ENCODE peak calls at places on chromosomes 6 and 20, in seven cellular contexts. K, L, R, S, E, C and T are unnamed samples.

GRCh38 chr6:137776786-137777185 is 90.3 kb upstream of the TNFAIP3 start:
- DNase-seq in L (no peak), S (no peak), K (no peak), E (no peak), R (no peak), C (no peak), T (no peak)

GRCh38 chr6:52507557-52508260 is 69.2 kb downstream of the TRAM2 start:
- DNase-seq in E (no peak), K (no peak), R (no peak), S (peak), L (no peak), C (peak), T (no peak)

GRCh38 chr6:147166360-147166944 is 37.8 kb upstream of the STXBP5 start:
- DNase-seq in C (peak), S (no peak), K (no peak), R (no peak), E (peak), L (no peak), T (no peak)

GRCh38 chr6:29943053-29943966 is 978 bp downstream of the HLA-A start:
- DNase-seq in S (no peak), L (no peak), K (no peak), C (no peak), E (no peak), R (no peak), T (no peak)

GRCh38 chr6:87378947-87379346 is 28.8 kb upstream of the CFAP206 start:
- DNase-seq in K (no peak), E (no peak), R (no peak), L (no peak), C (no peak), S (no peak), T (no peak)

GRCh38 chr6:111712398-111712797 is 106.7 kb upstream of the TRAF3IP2 start:
- DNase-seq in K (no peak), S (no peak), R (no peak), E (no peak), C (no peak), L (no peak), T (no peak)

GRCh38 chr6:106527111-106527510 is 102.2 kb downstream of the RTN4IP1 start:
- DNase-seq in S (no peak), K (no peak), E (no peak), R (no peak), L (no peak), C (no peak), T (no peak)

GRCh38 chr6:158817298-158818007 is 1.7 kb downstream of the EZR start:
- DNase-seq in R (no peak), E (peak), L (peak), C (peak), S (no peak), K (no peak), T (peak)

GRCh38 chr6:38909020-38909730 is 139.4 kb upstream of the GLP1R start:
- DNase-seq in R (no peak), C (no peak), S (no peak), K (no peak), L (no peak), E (no peak), T (no peak)

GRCh38 chr6:164108092-164108491 is 693.6 kb downstream of the QKI start:
- DNase-seq in R (no peak), S (no peak), L (no peak), E (no peak), K (no peak), C (no peak), T (no peak)

GRCh38 chr6:140062042-140063041 is 687.9 kb upstream of the CITED2 start:
- DNase-seq in S (peak), R (no peak), L (no peak), K (no peak), C (peak), E (no peak), T (no peak)

GRCh38 chr6:107235521-107235920 is 120.2 kb upstream of the BEND3 start:
- DNase-seq in L (no peak), E (no peak), C (no peak), K (no peak), R (no peak), S (peak), T (no peak)

GRCh38 chr6:53979468-53980067 is 131.7 kb upstream of the MLIP start:
- DNase-seq in R (no peak), K (no peak), S (no peak), E (no peak), L (no peak), C (peak), T (peak)

GRCh38 chr6:31969712-31970603 is 2.0 kb downstream of the DXO start:
- DNase-seq in L (no peak), R (no peak), E (no peak), S (no peak), C (no peak), K (no peak), T (no peak)

GRCh38 chr6:36608788-36609563 is 14.8 kb downstream of the SRSF3 start:
- DNase-seq in K (no peak), L (no peak), E (no peak), R (no peak), C (no peak), S (no peak), T (no peak)

GRCh38 chr20:56001106-56001785 is 4.1 kb downstream of the CBLN4 start:
- DNase-seq in K (no peak), L (no peak), S (no peak), C (no peak), R (no peak), E (no peak), T (no peak)

GRCh38 chr20:38973107-38973506 is 11.0 kb downstream of the DHX35 start:
- DNase-seq in R (no peak), C (no peak), K (no peak), L (no peak), S (no peak), E (no peak), T (no peak)

GRCh38 chr6:56730663-56731529 is 88.2 kb upstream of the DST start:
- DNase-seq in C (peak), S (no peak), L (no peak), E (no peak), R (no peak), K (no peak), T (no peak)

GRCh38 chr6:73393278-73393677 is 1.4 kb upstream of the DDX43 start:
- DNase-seq in C (no peak), R (no peak), S (no peak), K (no peak), E (no peak), L (no peak), T (no peak)

GRCh38 chr20:25024171-25024570 is 31.6 kb upstream of the APMAP start:
- DNase-seq in K (no peak), L (no peak), S (no peak), E (no peak), R (no peak), C (no peak), T (no peak)

GRCh38 chr20:33337531-33338165 is 54.6 kb downstream of the BPIFB1 start:
- DNase-seq in L (no peak), C (no peak), E (no peak), K (no peak), R (no peak), S (no peak), T (peak)

GRCh38 chr20:11740975-11741374 is 176.7 kb upstream of the BTBD3 start:
- DNase-seq in K (no peak), C (no peak), S (no peak), L (no peak), E (no peak), R (no peak), T (no peak)

GRCh38 chr6:34680802-34681515 is 15.6 kb downstream of the ILRUN start:
- DNase-seq in K (no peak), S (no peak), R (no peak), C (peak), E (no peak), L (no peak), T (no peak)

GRCh38 chr6:16334671-16335070 is 96.3 kb downstream of the GMPR start:
- DNase-seq in R (no peak), K (no peak), C (peak), S (peak), L (no peak), E (no peak), T (no peak)

GRCh38 chr6:164322533-164322932 is 908.0 kb downstream of the QKI start:
- DNase-seq in L (no peak), S (peak), R (no peak), E (no peak), C (peak), K (no peak), T (no peak)

GRCh38 chr6:22892452-22892851 is 323.1 kb downstream of the HDGFL1 start:
- DNase-seq in L (no peak), R (no peak), K (no peak), S (peak), E (no peak), C (peak), T (no peak)